ENCODE peak calls at places on chromosome 21, in seven cellular contexts. P, J, W, F, H, M and O are unnamed samples.

GRCh38 chr21:32611471-32611997 is 643 bp downstream of the CFAP298 start:
- DNase-seq in P (no peak), J (no peak), W (no peak), F (peak), H (peak), M (peak), O (no peak)

GRCh38 chr21:29413683-29414082 is 115.0 kb downstream of the BACH1 start:
- DNase-seq in P (no peak), J (no peak), W (no peak), F (no peak), H (no peak), M (no peak), O (no peak)

GRCh38 chr21:35677298-35677841 is 383.0 kb downstream of the SETD4 start:
- DNase-seq in P (no peak), J (no peak), W (no peak), F (no peak), H (no peak), M (no peak), O (no peak)

GRCh38 chr21:45264919-45265515 is 22.7 kb downstream of the POFUT2 start:
- DNase-seq in P (no peak), J (no peak), W (no peak), F (peak), H (no peak), M (no peak), O (no peak)

GRCh38 chr21:26099610-26100219 is 70.9 kb downstream of the APP start:
- DNase-seq in P (no peak), J (no peak), W (no peak), F (no peak), H (peak), M (peak), O (peak)

GRCh38 chr21:14058566-14058965 is 152.2 kb downstream of the LIPI start:
- DNase-seq in P (no peak), J (no peak), W (no peak), F (no peak), H (no peak), M (no peak), O (no peak)

GRCh38 chr21:19489930-19490329 is 1086.3 kb upstream of the TMPRSS15 start:
- DNase-seq in P (no peak), J (no peak), W (no peak), F (no peak), H (no peak), M (peak), O (no peak)

GRCh38 chr21:35457097-35457496 is 408.0 kb upstream of the RUNX1 start:
- DNase-seq in P (no peak), J (no peak), W (no peak), F (peak), H (no peak), M (no peak), O (no peak)

GRCh38 chr21:41071410-41071809 is 96.5 kb upstream of the BACE2 start:
- DNase-seq in P (no peak), J (no peak), W (no peak), F (no peak), H (peak), M (peak), O (no peak)

GRCh38 chr21:44354775-44355771 is 1.7 kb downstream of the TRPM2 start:
- DNase-seq in P (no peak), J (no peak), W (no peak), F (peak), H (no peak), M (no peak), O (no peak)

GRCh38 chr21:27192286-27192685 is 225.4 kb upstream of the ADAMTS5 start:
- DNase-seq in P (no peak), J (no peak), W (no peak), F (no peak), H (no peak), M (no peak), O (no peak)

GRCh38 chr21:32456497-32456918 is 44.0 kb downstream of the EVA1C start:
- DNase-seq in P (no peak), J (no peak), W (no peak), F (no peak), H (no peak), M (no peak), O (no peak)

GRCh38 chr21:35204125-35204524 is 155.0 kb upstream of the RUNX1 start:
- DNase-seq in P (no peak), J (no peak), W (no peak), F (no peak), H (no peak), M (no peak), O (no peak)

GRCh38 chr21:41933259-41934079 is 20.3 kb downstream of the C2CD2 start:
- DNase-seq in P (no peak), J (no peak), W (no peak), F (no peak), H (no peak), M (no peak), O (no peak)

GRCh38 chr21:14356771-14357170 is 26.2 kb downstream of the HSPA13 start:
- DNase-seq in P (no peak), J (no peak), W (no peak), F (no peak), H (no peak), M (peak), O (no peak)

GRCh38 chr21:36419996-36420395 is 34.8 kb downstream of the CHAF1B start:
- DNase-seq in P (peak), J (no peak), W (peak), F (peak), H (peak), M (peak), O (peak)

GRCh38 chr21:36566606-36567005 is 86.7 kb upstream of the CLDN14 start:
- DNase-seq in P (no peak), J (no peak), W (no peak), F (no peak), H (no peak), M (no peak), O (no peak)

GRCh38 chr21:42161957-42162681 is 56.8 kb upstream of the ABCG1 start:
- DNase-seq in P (no peak), J (no peak), W (no peak), F (peak), H (no peak), M (no peak), O (no peak)

GRCh38 chr21:44929242-44929798 is 8.6 kb upstream of the ITGB2 start:
- DNase-seq in P (no peak), J (no peak), W (no peak), F (no peak), H (no peak), M (no peak), O (no peak)